ENCODE peak calls at places on chromosomes 6 and 20, in five cellular contexts. A is activated CD4-positive, alpha-beta T cell treated with anti-CD3 and anti-CD28 coated beads, Interleukin-2, amount 50 U/mL, for 1 hour; B is activated T-helper 1 cell treated with Interleukin-2 at 50 U/mL for 16 hours; K is RWPE1; U is foreskin fibroblast. N is an unnamed sample.

GRCh38 chr20:62598761-62599194 is 43.5 kb upstream of the SLCO4A1 start:
- DNase-seq in B (no peak), A (no peak), U (no peak), K (peak; percentile 95), N (no peak)

GRCh38 chr6:139257821-139258398 is 33.9 kb downstream of the TXLNB start:
- DNase-seq in A (no peak), U (no peak), K (no peak), B (no peak), N (no peak)

GRCh38 chr20:5784735-5785134 is 34.5 kb downstream of the SHLD1 start:
- DNase-seq in A (no peak), B (no peak), U (no peak), K (no peak), N (no peak)

GRCh38 chr20:14334306-14334930 is 3.0 kb downstream of the FLRT3 start:
- DNase-seq in U (peak; percentile 81), K (peak; percentile 51), B (no peak), A (no peak), N (no peak)

GRCh38 chr6:157551041-157551832 is 170.2 kb downstream of the ZDHHC14 start:
- DNase-seq in U (no peak), K (peak; percentile 26), B (no peak), A (no peak), N (no peak)

GRCh38 chr20:62274332-62275262 is 28.2 kb upstream of the ADRM1 start:
- DNase-seq in B (no peak), A (no peak), K (no peak), U (no peak), N (no peak)

GRCh38 chr6:44076366-44077200 is 50.7 kb downstream of the MRPL14 start:
- DNase-seq in A (no peak), U (peak; percentile 61), B (no peak), K (no peak), N (no peak)

GRCh38 chr20:23482138-23482537 is 8.8 kb upstream of the CST8 start:
- DNase-seq in A (no peak), B (no peak), K (no peak), U (no peak), N (no peak)

GRCh38 chr6:105573556-105573955 is 170.7 kb upstream of the PREP start:
- DNase-seq in A (no peak), B (no peak), K (no peak), U (no peak), N (no peak)

GRCh38 chr6:161003336-161003735 is 11.8 kb downstream of the MAP3K4 start:
- DNase-seq in B (no peak), A (no peak), U (no peak), K (no peak), N (no peak)

GRCh38 chr6:705047-705446 is 12.1 kb upstream of the EXOC2 start:
- DNase-seq in A (no peak), K (no peak), U (no peak), B (no peak), N (no peak)

GRCh38 chr6:10451828-10452509 is 37.1 kb upstream of the TFAP2A start:
- DNase-seq in B (no peak), A (no peak), U (peak; percentile 77), K (peak; percentile 96), N (no peak)

N was measured in effector memory CD4-positive, alpha-beta T cell.